ENCODE peak calls at places on chromosomes 4 and X, in nine cellular contexts. One of them, this sample, is unnamed.

GRCh38 chrX:18119856-18120255 is 100.8 kb downstream of the BEND2 start:
- DNase-seq in mesothelial cell of epicardium: no peak
- DNase-seq in SW480: peak
- DNase-seq in non-pigmented ciliary epithelial cell: no peak
- DNase-seq in head of caudate nucleus: no peak
- DNase-seq in stimulated activated CD8-positive, alpha-beta memory T cell treated with anti-CD3 and anti-CD28 coated beads, Interleukin-12 subunit alpha, Interleukin-12 subunit beta, amount 100 ng/mL, for 1 hour: no peak
- DNase-seq in stromal cell of bone marrow: no peak
- DNase-seq in Kasumi-1: no peak
- DNase-seq in CD8-positive, alpha-beta T cell: no peak
- DNase-seq in this sample: no peak

GRCh38 chr4:63582997-63583396 is 826.3 kb downstream of the TECRL start:
- DNase-seq in mesothelial cell of epicardium: no peak
- DNase-seq in SW480: no peak
- DNase-seq in non-pigmented ciliary epithelial cell: no peak
- DNase-seq in head of caudate nucleus: no peak
- DNase-seq in stimulated activated CD8-positive, alpha-beta memory T cell treated with anti-CD3 and anti-CD28 coated beads, Interleukin-12 subunit alpha, Interleukin-12 subunit beta, amount 100 ng/mL, for 1 hour: no peak
- DNase-seq in stromal cell of bone marrow: no peak
- DNase-seq in Kasumi-1: no peak
- DNase-seq in CD8-positive, alpha-beta T cell: no peak
- DNase-seq in this sample: no peak

GRCh38 chrX:16702700-16703599 is 9.5 kb downstream of the CTPS2 start:
- DNase-seq in mesothelial cell of epicardium: no peak
- DNase-seq in SW480: no peak
- DNase-seq in non-pigmented ciliary epithelial cell: no peak
- DNase-seq in head of caudate nucleus: no peak
- DNase-seq in stimulated activated CD8-positive, alpha-beta memory T cell treated with anti-CD3 and anti-CD28 coated beads, Interleukin-12 subunit alpha, Interleukin-12 subunit beta, amount 100 ng/mL, for 1 hour: no peak
- DNase-seq in stromal cell of bone marrow: no peak
- DNase-seq in Kasumi-1: no peak
- DNase-seq in CD8-positive, alpha-beta T cell: no peak
- DNase-seq in this sample: no peak

GRCh38 chrX:105480646-105481310 is 260.3 kb upstream of the TEX13A start:
- DNase-seq in mesothelial cell of epicardium: no peak
- DNase-seq in SW480: no peak
- DNase-seq in non-pigmented ciliary epithelial cell: no peak
- DNase-seq in head of caudate nucleus: no peak
- DNase-seq in stimulated activated CD8-positive, alpha-beta memory T cell treated with anti-CD3 and anti-CD28 coated beads, Interleukin-12 subunit alpha, Interleukin-12 subunit beta, amount 100 ng/mL, for 1 hour: no peak
- DNase-seq in stromal cell of bone marrow: no peak
- DNase-seq in Kasumi-1: no peak
- DNase-seq in CD8-positive, alpha-beta T cell: no peak
- DNase-seq in this sample: no peak

GRCh38 chr4:31365006-31365690 is 645.0 kb downstream of the PCDH7 start:
- DNase-seq in mesothelial cell of epicardium: no peak
- DNase-seq in SW480: no peak
- DNase-seq in non-pigmented ciliary epithelial cell: no peak
- DNase-seq in head of caudate nucleus: no peak
- DNase-seq in stimulated activated CD8-positive, alpha-beta memory T cell treated with anti-CD3 and anti-CD28 coated beads, Interleukin-12 subunit alpha, Interleukin-12 subunit beta, amount 100 ng/mL, for 1 hour: no peak
- DNase-seq in stromal cell of bone marrow: no peak
- DNase-seq in Kasumi-1: no peak
- DNase-seq in CD8-positive, alpha-beta T cell: no peak
- DNase-seq in this sample: no peak

GRCh38 chr4:10160280-10160856 is 43.8 kb upstream of the WDR1 start:
- DNase-seq in mesothelial cell of epicardium: no peak
- DNase-seq in SW480: peak
- DNase-seq in non-pigmented ciliary epithelial cell: no peak
- DNase-seq in head of caudate nucleus: no peak
- DNase-seq in stimulated activated CD8-positive, alpha-beta memory T cell treated with anti-CD3 and anti-CD28 coated beads, Interleukin-12 subunit alpha, Interleukin-12 subunit beta, amount 100 ng/mL, for 1 hour: no peak
- DNase-seq in stromal cell of bone marrow: no peak
- DNase-seq in Kasumi-1: peak
- DNase-seq in CD8-positive, alpha-beta T cell: no peak
- DNase-seq in this sample: no peak

GRCh38 chr4:37441231-37442061 is 196.9 kb downstream of the NWD2 start:
- DNase-seq in mesothelial cell of epicardium: no peak
- DNase-seq in SW480: peak
- DNase-seq in non-pigmented ciliary epithelial cell: no peak
- DNase-seq in head of caudate nucleus: no peak
- DNase-seq in stimulated activated CD8-positive, alpha-beta memory T cell treated with anti-CD3 and anti-CD28 coated beads, Interleukin-12 subunit alpha, Interleukin-12 subunit beta, amount 100 ng/mL, for 1 hour: no peak
- DNase-seq in stromal cell of bone marrow: no peak
- DNase-seq in Kasumi-1: no peak
- DNase-seq in CD8-positive, alpha-beta T cell: no peak
- DNase-seq in this sample: no peak

GRCh38 chr4:32135642-32136041 is 1415.5 kb downstream of the PCDH7 start:
- DNase-seq in mesothelial cell of epicardium: no peak
- DNase-seq in SW480: no peak
- DNase-seq in non-pigmented ciliary epithelial cell: no peak
- DNase-seq in head of caudate nucleus: no peak
- DNase-seq in stimulated activated CD8-positive, alpha-beta memory T cell treated with anti-CD3 and anti-CD28 coated beads, Interleukin-12 subunit alpha, Interleukin-12 subunit beta, amount 100 ng/mL, for 1 hour: no peak
- DNase-seq in stromal cell of bone marrow: no peak
- DNase-seq in Kasumi-1: no peak
- DNase-seq in CD8-positive, alpha-beta T cell: no peak
- DNase-seq in this sample: no peak

GRCh38 chrX:53882331-53882730 is 161.9 kb downstream of the PHF8 start:
- DNase-seq in mesothelial cell of epicardium: no peak
- DNase-seq in SW480: peak
- DNase-seq in non-pigmented ciliary epithelial cell: peak
- DNase-seq in head of caudate nucleus: no peak
- DNase-seq in stimulated activated CD8-positive, alpha-beta memory T cell treated with anti-CD3 and anti-CD28 coated beads, Interleukin-12 subunit alpha, Interleukin-12 subunit beta, amount 100 ng/mL, for 1 hour: no peak
- DNase-seq in stromal cell of bone marrow: no peak
- DNase-seq in Kasumi-1: no peak
- DNase-seq in CD8-positive, alpha-beta T cell: no peak
- DNase-seq in this sample: no peak

GRCh38 chrX:132059973-132060540 is 37.0 kb downstream of the STK26 start:
- DNase-seq in mesothelial cell of epicardium: no peak
- DNase-seq in SW480: no peak
- DNase-seq in non-pigmented ciliary epithelial cell: no peak
- DNase-seq in head of caudate nucleus: no peak
- DNase-seq in stimulated activated CD8-positive, alpha-beta memory T cell treated with anti-CD3 and anti-CD28 coated beads, Interleukin-12 subunit alpha, Interleukin-12 subunit beta, amount 100 ng/mL, for 1 hour: no peak
- DNase-seq in stromal cell of bone marrow: no peak
- DNase-seq in Kasumi-1: no peak
- DNase-seq in CD8-positive, alpha-beta T cell: no peak
- DNase-seq in this sample: no peak

GRCh38 chr4:993111-994029 is at the start of gene SLC26A1:
- DNase-seq in mesothelial cell of epicardium: no peak
- DNase-seq in SW480: peak
- DNase-seq in non-pigmented ciliary epithelial cell: no peak
- DNase-seq in head of caudate nucleus: no peak
- DNase-seq in stimulated activated CD8-positive, alpha-beta memory T cell treated with anti-CD3 and anti-CD28 coated beads, Interleukin-12 subunit alpha, Interleukin-12 subunit beta, amount 100 ng/mL, for 1 hour: no peak
- DNase-seq in stromal cell of bone marrow: no peak
- DNase-seq in Kasumi-1: no peak
- DNase-seq in CD8-positive, alpha-beta T cell: no peak
- DNase-seq in this sample: no peak

GRCh38 chrX:19030805-19031204 is 46.9 kb upstream of the PHKA2 start:
- DNase-seq in mesothelial cell of epicardium: no peak
- DNase-seq in SW480: no peak
- DNase-seq in non-pigmented ciliary epithelial cell: no peak
- DNase-seq in head of caudate nucleus: no peak
- DNase-seq in stimulated activated CD8-positive, alpha-beta memory T cell treated with anti-CD3 and anti-CD28 coated beads, Interleukin-12 subunit alpha, Interleukin-12 subunit beta, amount 100 ng/mL, for 1 hour: no peak
- DNase-seq in stromal cell of bone marrow: no peak
- DNase-seq in Kasumi-1: no peak
- DNase-seq in CD8-positive, alpha-beta T cell: no peak
- DNase-seq in this sample: no peak

GRCh38 chr4:180240670-180241069 is 2002.5 kb upstream of the TENM3 start:
- DNase-seq in mesothelial cell of epicardium: no peak
- DNase-seq in SW480: no peak
- DNase-seq in non-pigmented ciliary epithelial cell: no peak
- DNase-seq in head of caudate nucleus: no peak
- DNase-seq in stimulated activated CD8-positive, alpha-beta memory T cell treated with anti-CD3 and anti-CD28 coated beads, Interleukin-12 subunit alpha, Interleukin-12 subunit beta, amount 100 ng/mL, for 1 hour: no peak
- DNase-seq in stromal cell of bone marrow: no peak
- DNase-seq in Kasumi-1: peak
- DNase-seq in CD8-positive, alpha-beta T cell: no peak
- DNase-seq in this sample: no peak

GRCh38 chrX:10133980-10134676 is 22.6 kb upstream of the CLCN4 start:
- DNase-seq in mesothelial cell of epicardium: no peak
- DNase-seq in SW480: no peak
- DNase-seq in non-pigmented ciliary epithelial cell: no peak
- DNase-seq in head of caudate nucleus: no peak
- DNase-seq in stimulated activated CD8-positive, alpha-beta memory T cell treated with anti-CD3 and anti-CD28 coated beads, Interleukin-12 subunit alpha, Interleukin-12 subunit beta, amount 100 ng/mL, for 1 hour: no peak
- DNase-seq in stromal cell of bone marrow: no peak
- DNase-seq in Kasumi-1: no peak
- DNase-seq in CD8-positive, alpha-beta T cell: no peak
- DNase-seq in this sample: no peak

GRCh38 chrX:118286066-118286758 is 59.7 kb upstream of the WDR44 start:
- DNase-seq in mesothelial cell of epicardium: no peak
- DNase-seq in SW480: no peak
- DNase-seq in non-pigmented ciliary epithelial cell: no peak
- DNase-seq in head of caudate nucleus: no peak
- DNase-seq in stimulated activated CD8-positive, alpha-beta memory T cell treated with anti-CD3 and anti-CD28 coated beads, Interleukin-12 subunit alpha, Interleukin-12 subunit beta, amount 100 ng/mL, for 1 hour: no peak
- DNase-seq in stromal cell of bone marrow: no peak
- DNase-seq in Kasumi-1: no peak
- DNase-seq in CD8-positive, alpha-beta T cell: no peak
- DNase-seq in this sample: no peak

GRCh38 chrX:97740886-97741285 is 857.2 kb downstream of the RPA4 start:
- DNase-seq in mesothelial cell of epicardium: no peak
- DNase-seq in SW480: no peak
- DNase-seq in non-pigmented ciliary epithelial cell: no peak
- DNase-seq in head of caudate nucleus: no peak
- DNase-seq in stimulated activated CD8-positive, alpha-beta memory T cell treated with anti-CD3 and anti-CD28 coated beads, Interleukin-12 subunit alpha, Interleukin-12 subunit beta, amount 100 ng/mL, for 1 hour: no peak
- DNase-seq in stromal cell of bone marrow: no peak
- DNase-seq in Kasumi-1: no peak
- DNase-seq in CD8-positive, alpha-beta T cell: no peak
- DNase-seq in this sample: no peak

GRCh38 chr4:66048861-66049260 is 378.6 kb upstream of the EPHA5 start:
- DNase-seq in mesothelial cell of epicardium: no peak
- DNase-seq in SW480: no peak
- DNase-seq in non-pigmented ciliary epithelial cell: no peak
- DNase-seq in head of caudate nucleus: no peak
- DNase-seq in stimulated activated CD8-positive, alpha-beta memory T cell treated with anti-CD3 and anti-CD28 coated beads, Interleukin-12 subunit alpha, Interleukin-12 subunit beta, amount 100 ng/mL, for 1 hour: no peak
- DNase-seq in stromal cell of bone marrow: peak
- DNase-seq in Kasumi-1: no peak
- DNase-seq in CD8-positive, alpha-beta T cell: no peak
- DNase-seq in this sample: no peak

GRCh38 chr4:122577808-122578781 is 42.8 kb downstream of the IL21 start:
- DNase-seq in mesothelial cell of epicardium: no peak
- DNase-seq in SW480: peak
- DNase-seq in non-pigmented ciliary epithelial cell: no peak
- DNase-seq in head of caudate nucleus: peak
- DNase-seq in stimulated activated CD8-positive, alpha-beta memory T cell treated with anti-CD3 and anti-CD28 coated beads, Interleukin-12 subunit alpha, Interleukin-12 subunit beta, amount 100 ng/mL, for 1 hour: peak
- DNase-seq in stromal cell of bone marrow: no peak
- DNase-seq in Kasumi-1: peak
- DNase-seq in CD8-positive, alpha-beta T cell: peak
- DNase-seq in this sample: no peak

GRCh38 chr4:74934016-74934821 is 1.3 kb downstream of the PARM1 start:
- DNase-seq in mesothelial cell of epicardium: no peak
- DNase-seq in SW480: peak
- DNase-seq in non-pigmented ciliary epithelial cell: no peak
- DNase-seq in head of caudate nucleus: peak
- DNase-seq in stimulated activated CD8-positive, alpha-beta memory T cell treated with anti-CD3 and anti-CD28 coated beads, Interleukin-12 subunit alpha, Interleukin-12 subunit beta, amount 100 ng/mL, for 1 hour: no peak
- DNase-seq in stromal cell of bone marrow: no peak
- DNase-seq in Kasumi-1: peak
- DNase-seq in CD8-positive, alpha-beta T cell: no peak
- DNase-seq in this sample: peak

GRCh38 chr4:152696764-152697250 is 17.0 kb upstream of the TMEM154 start:
- DNase-seq in mesothelial cell of epicardium: no peak
- DNase-seq in SW480: peak
- DNase-seq in non-pigmented ciliary epithelial cell: peak
- DNase-seq in head of caudate nucleus: no peak
- DNase-seq in stimulated activated CD8-positive, alpha-beta memory T cell treated with anti-CD3 and anti-CD28 coated beads, Interleukin-12 subunit alpha, Interleukin-12 subunit beta, amount 100 ng/mL, for 1 hour: peak
- DNase-seq in stromal cell of bone marrow: peak
- DNase-seq in Kasumi-1: no peak
- DNase-seq in CD8-positive, alpha-beta T cell: peak
- DNase-seq in this sample: no peak

GRCh38 chrX:146278381-146278780 is 460.8 kb downstream of the SLITRK2 start:
- DNase-seq in mesothelial cell of epicardium: no peak
- DNase-seq in SW480: no peak
- DNase-seq in non-pigmented ciliary epithelial cell: no peak
- DNase-seq in head of caudate nucleus: no peak
- DNase-seq in stimulated activated CD8-positive, alpha-beta memory T cell treated with anti-CD3 and anti-CD28 coated beads, Interleukin-12 subunit alpha, Interleukin-12 subunit beta, amount 100 ng/mL, for 1 hour: no peak
- DNase-seq in stromal cell of bone marrow: no peak
- DNase-seq in Kasumi-1: peak
- DNase-seq in CD8-positive, alpha-beta T cell: no peak
- DNase-seq in this sample: no peak

GRCh38 chrX:54357414-54358377 is at the start of gene WNK3:
- DNase-seq in mesothelial cell of epicardium: peak
- DNase-seq in SW480: no peak
- DNase-seq in non-pigmented ciliary epithelial cell: peak
- DNase-seq in head of caudate nucleus: peak
- DNase-seq in stimulated activated CD8-positive, alpha-beta memory T cell treated with anti-CD3 and anti-CD28 coated beads, Interleukin-12 subunit alpha, Interleukin-12 subunit beta, amount 100 ng/mL, for 1 hour: no peak
- DNase-seq in stromal cell of bone marrow: peak
- DNase-seq in Kasumi-1: peak
- DNase-seq in CD8-positive, alpha-beta T cell: peak
- DNase-seq in this sample: peak

GRCh38 chrX:120457766-120458180 is 11.3 kb downstream of the LAMP2 start:
- DNase-seq in mesothelial cell of epicardium: no peak
- DNase-seq in SW480: peak
- DNase-seq in non-pigmented ciliary epithelial cell: peak
- DNase-seq in head of caudate nucleus: no peak
- DNase-seq in stimulated activated CD8-positive, alpha-beta memory T cell treated with anti-CD3 and anti-CD28 coated beads, Interleukin-12 subunit alpha, Interleukin-12 subunit beta, amount 100 ng/mL, for 1 hour: no peak
- DNase-seq in stromal cell of bone marrow: peak
- DNase-seq in Kasumi-1: peak
- DNase-seq in CD8-positive, alpha-beta T cell: no peak
- DNase-seq in this sample: no peak

GRCh38 chr4:168480991-168481588 is 798 bp upstream of the DDX60L start:
- DNase-seq in mesothelial cell of epicardium: no peak
- DNase-seq in SW480: peak
- DNase-seq in non-pigmented ciliary epithelial cell: no peak
- DNase-seq in head of caudate nucleus: no peak
- DNase-seq in stimulated activated CD8-positive, alpha-beta memory T cell treated with anti-CD3 and anti-CD28 coated beads, Interleukin-12 subunit alpha, Interleukin-12 subunit beta, amount 100 ng/mL, for 1 hour: peak
- DNase-seq in stromal cell of bone marrow: peak
- DNase-seq in Kasumi-1: peak
- DNase-seq in CD8-positive, alpha-beta T cell: peak
- DNase-seq in this sample: peak

GRCh38 chrX:84339507-84340364 is 151.7 kb upstream of the RPS6KA6 start:
- DNase-seq in mesothelial cell of epicardium: no peak
- DNase-seq in SW480: peak
- DNase-seq in non-pigmented ciliary epithelial cell: no peak
- DNase-seq in head of caudate nucleus: no peak
- DNase-seq in stimulated activated CD8-positive, alpha-beta memory T cell treated with anti-CD3 and anti-CD28 coated beads, Interleukin-12 subunit alpha, Interleukin-12 subunit beta, amount 100 ng/mL, for 1 hour: no peak
- DNase-seq in stromal cell of bone marrow: no peak
- DNase-seq in Kasumi-1: peak
- DNase-seq in CD8-positive, alpha-beta T cell: no peak
- DNase-seq in this sample: no peak

GRCh38 chrX:53714580-53715335 is 28.2 kb upstream of the HUWE1 start:
- DNase-seq in mesothelial cell of epicardium: no peak
- DNase-seq in SW480: peak
- DNase-seq in non-pigmented ciliary epithelial cell: no peak
- DNase-seq in head of caudate nucleus: no peak
- DNase-seq in stimulated activated CD8-positive, alpha-beta memory T cell treated with anti-CD3 and anti-CD28 coated beads, Interleukin-12 subunit alpha, Interleukin-12 subunit beta, amount 100 ng/mL, for 1 hour: peak
- DNase-seq in stromal cell of bone marrow: peak
- DNase-seq in Kasumi-1: peak
- DNase-seq in CD8-positive, alpha-beta T cell: peak
- DNase-seq in this sample: no peak

This sample was measured in uterus.